ENCODE peak calls at places on chromosomes 5 and 9, in nine cellular contexts. V is spleen, H is tibial artery, F is esophagus muscularis mucosa, O is heart right ventricle, U is transverse colon, R is fibroblast of lung, N is NT2/D1, B is Peyer's patch. E is an unnamed sample.

GRCh38 chr5:124064956-124065355 is 553.0 kb downstream of the CSNK1G3 start:
- DNase-seq in V (no peak), H (no peak), F (no peak), O (no peak), U (no peak), R (no peak), N (no peak), B (no peak), E (no peak)

GRCh38 chr5:11918463-11919045 is 14.3 kb upstream of the CTNND2 start:
- DNase-seq in V (no peak), H (no peak), F (no peak), O (no peak), U (no peak), R (no peak), N (no peak), B (no peak), E (no peak)

GRCh38 chr5:135715267-135716050 is 119.0 kb upstream of the SLC25A48 start:
- DNase-seq in V (no peak), H (no peak), F (no peak), O (no peak), U (no peak), R (no peak), N (no peak), B (no peak), E (no peak)

GRCh38 chr9:4678679-4679267 is 596 bp upstream of the CDC37L1 start:
- DNase-seq in V (no peak), H (no peak), F (no peak), O (peak; percentile 16), U (no peak), R (peak; percentile 67), N (no peak), B (no peak), E (no peak)

GRCh38 chr9:117400131-117400530 is 14.7 kb downstream of the ASTN2 start:
- DNase-seq in V (no peak), H (no peak), F (no peak), O (no peak), U (no peak), R (no peak), N (no peak), B (no peak), E (no peak)

GRCh38 chr9:69279084-69279729 is 45.8 kb upstream of the ENTREP1 start:
- DNase-seq in V (no peak), H (no peak), F (no peak), O (no peak), U (no peak), R (no peak), N (no peak), B (no peak), E (no peak)

GRCh38 chr9:75914002-75914401 is 23.5 kb downstream of the PCSK5 start:
- DNase-seq in V (no peak), H (no peak), F (no peak), O (no peak), U (no peak), R (no peak), N (no peak), B (no peak), E (no peak)

GRCh38 chr9:136703231-136703870 is 9.0 kb upstream of the DIPK1B start:
- DNase-seq in V (no peak), H (no peak), F (no peak), O (no peak), U (no peak), R (no peak), N (no peak), B (peak; percentile 54), E (no peak)

GRCh38 chr5:35832757-35833156 is 23.9 kb upstream of the IL7R start:
- DNase-seq in V (no peak), H (no peak), F (no peak), O (no peak), U (no peak), R (no peak), N (no peak), B (no peak), E (no peak)

GRCh38 chr9:36488322-36488838 is 84.3 kb upstream of the MELK start:
- DNase-seq in V (peak; percentile 76), H (no peak), F (peak; percentile 93), O (no peak), U (no peak), R (no peak), N (no peak), B (no peak), E (no peak)

GRCh38 chr5:123951204-123951977 is 439.4 kb downstream of the CSNK1G3 start:
- DNase-seq in V (no peak), H (no peak), F (no peak), O (no peak), U (no peak), R (peak; percentile 98), N (no peak), B (no peak), E (no peak)

GRCh38 chr9:134570726-134571325 is 70.8 kb upstream of the COL5A1 start:
- DNase-seq in V (no peak), H (no peak), F (no peak), O (peak; percentile 2), U (no peak), R (no peak), N (no peak), B (no peak), E (no peak)

GRCh38 chr5:34691326-34691725 is 35.2 kb downstream of the RAI14 start:
- DNase-seq in V (no peak), H (no peak), F (no peak), O (no peak), U (no peak), R (no peak), N (no peak), B (no peak), E (no peak)

GRCh38 chr5:150651924-150652688 is 8.9 kb upstream of the MYOZ3 start:
- DNase-seq in V (no peak), H (no peak), F (no peak), O (no peak), U (no peak), R (no peak), N (no peak), B (no peak), E (peak; percentile 36)

DNA sequence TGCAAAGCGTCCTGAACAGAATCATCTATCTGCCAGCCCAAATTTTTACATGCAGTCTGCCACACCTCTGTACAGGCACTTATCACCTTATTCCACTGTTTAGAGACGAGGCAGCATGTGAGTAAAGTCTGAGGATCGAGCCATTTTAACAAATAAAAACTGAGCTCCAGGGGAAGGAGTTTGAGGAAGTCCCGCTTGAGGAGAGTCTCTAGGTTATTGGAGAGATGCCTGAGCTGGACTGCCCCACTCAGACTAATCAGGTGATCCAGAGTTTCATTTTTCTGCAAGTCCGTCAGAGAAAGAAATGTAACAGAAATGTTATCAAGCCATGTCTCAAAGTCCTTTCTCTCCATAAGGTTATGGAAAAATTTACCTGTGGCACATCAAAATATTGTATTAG is 5.3 kb downstream of the FBXW2 start:
- DNase-seq in V (no peak), H (no peak), F (no peak), O (no peak), U (no peak), R (no peak), N (no peak), B (no peak), E (no peak)
- H3K4me1 ChIP-seq in V (peaks cover 71% of the 10 kb centered on the region), H (no peaks in the 10 kb centered on the region), F (peaks cover 37% of the 10 kb centered on the region), O (peaks cover 43% of the 10 kb centered on the region), U (peaks cover 6% of the 10 kb centered on the region), R (peaks cover 4% of the 10 kb centered on the region), N (no peaks in the 10 kb centered on the region), B (no peaks in the 10 kb centered on the region), E (peaks cover 4% of the 10 kb centered on the region)

GRCh38 chr5:141814064-141814982 is 63.9 kb downstream of the PCDH1 start:
- DNase-seq in V (peak; percentile 84), H (no peak), F (no peak), O (peak; percentile 55), U (peak; percentile 64), R (peak; percentile 8), N (no peak), B (peak; percentile 26), E (no peak)
- H3K27me3 ChIP-seq in V (peaks cover 28% of the 10 kb centered on the region), H (peaks cover 13% of the 10 kb centered on the region), F (peaks cover 6% of the 10 kb centered on the region), O (peaks cover 15% of the 10 kb centered on the region), U (peaks cover 15% of the 10 kb centered on the region), R (peaks cover 33% of the 10 kb centered on the region), N (peaks cover 11% of the 10 kb centered on the region), B (no peaks in the 10 kb centered on the region), E (no peaks in the 10 kb centered on the region)

GRCh38 chr5:140174014-140174413 is 974 bp upstream of the CYSTM1 start:
- DNase-seq in V (no peak), H (no peak), F (no peak), O (no peak), U (no peak), R (no peak), N (no peak), B (no peak), E (no peak)

GRCh38 chr5:140174472-140175366 is at the start of gene CYSTM1:
- DNase-seq in V (peak; percentile 99), H (peak; percentile 94), F (peak; percentile 98), O (peak; percentile 96), U (peak; percentile 99), R (peak; percentile 94), N (peak; percentile 94), B (peak; percentile 96), E (peak; percentile 99)

GRCh38 chr5:140178082-140178410 is 3.1 kb downstream of the CYSTM1 start:
- DNase-seq in V (no peak), H (no peak), F (no peak), O (no peak), U (no peak), R (no peak), N (no peak), B (no peak), E (no peak)

GRCh38 chr5:140176028-140176382 is 1.0 kb downstream of the CYSTM1 start:
- DNase-seq in V (no peak), H (no peak), F (no peak), O (no peak), U (no peak), R (no peak), N (no peak), B (no peak), E (no peak)

GRCh38 chr5:140175367-140176027 is 509 bp downstream of the CYSTM1 start:
- DNase-seq in V (peak; percentile 94), H (peak; percentile 82), F (peak; percentile 96), O (peak; percentile 80), U (peak; percentile 83), R (peak; percentile 56), N (peak; percentile 20), B (peak; percentile 75), E (peak; percentile 90)
- H3K4me1 ChIP-seq in V (peaks cover 15% of the 10 kb centered on the region), H (no peaks in the 10 kb centered on the region), F (peaks cover 28% of the 10 kb centered on the region), O (peaks cover 52% of the 10 kb centered on the region), U (peaks cover 31% of the 10 kb centered on the region), R (peaks cover 3% of the 10 kb centered on the region), N (peaks cover 2% of the 10 kb centered on the region), B (no peaks in the 10 kb centered on the region), E (no peaks in the 10 kb centered on the region)

GRCh38 chr5:76836585-76836984 is 13.2 kb upstream of the S100Z start:
- DNase-seq in V (no peak), H (no peak), F (no peak), O (no peak), U (no peak), R (no peak), N (no peak), B (no peak), E (no peak)

GRCh38 chr5:76836181-76836580 is 13.6 kb upstream of the S100Z start:
- DNase-seq in V (no peak), H (no peak), F (no peak), O (no peak), U (no peak), R (peak; percentile 39), N (no peak), B (no peak), E (no peak)

DNA sequence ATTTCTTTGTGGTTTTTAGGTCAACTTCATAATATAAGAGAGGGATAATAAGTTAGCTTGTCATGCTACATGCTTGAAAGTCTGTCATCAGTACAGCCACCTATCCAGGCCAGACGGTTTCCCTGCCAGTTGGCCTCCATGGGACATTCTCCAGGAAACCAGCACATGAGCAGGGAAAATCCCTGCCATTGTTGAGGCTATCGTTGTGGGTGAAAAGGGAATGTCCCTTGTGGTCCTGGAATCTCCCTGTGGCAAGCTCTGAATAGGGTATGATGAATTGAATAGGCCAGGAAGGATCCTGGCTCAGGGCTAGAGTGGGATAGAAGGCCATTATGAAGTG is 12.2 kb downstream of the F2RL1 start:
- DNase-seq in V (peak; percentile 37), H (no peak), F (no peak), O (no peak), U (no peak), R (no peak), N (no peak), B (no peak), E (no peak)
- H3K27me3 ChIP-seq in V (no peaks in the 10 kb centered on the region), H (no peaks in the 10 kb centered on the region), F (no peaks in the 10 kb centered on the region), O (no peaks in the 10 kb centered on the region), U (no peaks in the 10 kb centered on the region), R (no peaks in the 10 kb centered on the region), N (no peaks in the 10 kb centered on the region), B (no peaks in the 10 kb centered on the region), E (no peaks in the 10 kb centered on the region)